ENCODE peak calls at places on chromosomes 6 and 20, in five cellular contexts. K is tibial artery; D is mammary epithelial cell; C is naive thymus-derived CD4-positive, alpha-beta T cell; B is A549. S is an unnamed sample. For H3K9me3, the result is how much of the 10 kb centered on the place peaks cover.

GRCh38 chr6:15264902-15265761 is 19.3 kb downstream of the JARID2 start:
- DNase-seq in K (no peak), D (no peak), C (no peak), B (no peak), S (no peak)

GRCh38 chr20:41380551-41381262 is 14.1 kb upstream of the EMILIN3 start:
- DNase-seq in K (no peak), D (no peak), C (no peak), B (no peak), S (no peak)

GRCh38 chr20:48951041-48951440 is 29.5 kb downstream of the ARFGEF2 start:
- DNase-seq in K (no peak), D (no peak), C (no peak), B (no peak), S (no peak)

GRCh38 chr6:135637701-135638100 is 140.2 kb upstream of the AHI1 start:
- DNase-seq in K (no peak), D (no peak), C (no peak), B (no peak), S (no peak)

GRCh38 chr20:36093025-36093803 is 61.3 kb upstream of the EPB41L1 start:
- DNase-seq in K (peak), D (peak), C (peak), B (no peak), S (peak)

GRCh38 chr6:24910850-24911712 is 24.7 kb downstream of the RIPOR2 start:
- DNase-seq in K (peak), D (peak), C (peak), B (no peak), S (peak)

GRCh38 chr6:111972714-111973678 is 80.9 kb upstream of the CCN6 start:
- DNase-seq in K (peak), D (peak), C (peak), B (peak), S (peak)

GRCh38 chr20:22836877-22837276 is 198.2 kb upstream of the SSTR4 start:
- DNase-seq in K (no peak), D (peak), C (no peak), B (no peak), S (no peak)

GRCh38 chr6:30847421-30847970 is 36.8 kb upstream of the DDR1 start:
- DNase-seq in K (no peak), D (no peak), C (no peak), B (no peak), S (no peak)

GRCh38 chr6:16374796-16375195 is 136.4 kb downstream of the GMPR start:
- DNase-seq in K (no peak), D (no peak), C (no peak), B (no peak), S (no peak)

GRCh38 chr20:23450877-23451276 is 1.8 kb downstream of the CST11 start:
- DNase-seq in K (no peak), D (no peak), C (no peak), B (no peak), S (no peak)

GRCh38 chr20:13659288-13659687 is 20.6 kb upstream of the TASP1 start:
- DNase-seq in K (no peak), D (no peak), C (no peak), B (no peak), S (no peak)

GRCh38 chr6:130138116-130138908 is 84.4 kb downstream of the SAMD3 start:
- DNase-seq in K (no peak), D (no peak), C (no peak), B (no peak), S (no peak)

GRCh38 chr6:66687611-66688140 is 980.6 kb upstream of the EYS start:
- DNase-seq in K (no peak), D (no peak), C (no peak), B (no peak), S (no peak)
- H3K9me3 ChIP-seq in K (under half), D (under half), C (under half), B (under half), S (under half)

GRCh38 chr20:60422848-60423247 is 464.6 kb downstream of the CDH26 start:
- DNase-seq in K (no peak), D (no peak), C (no peak), B (no peak), S (no peak)
- H3K9me3 ChIP-seq in K (under half), D (under half), C (under half), B (under half), S (under half)

DNA sequence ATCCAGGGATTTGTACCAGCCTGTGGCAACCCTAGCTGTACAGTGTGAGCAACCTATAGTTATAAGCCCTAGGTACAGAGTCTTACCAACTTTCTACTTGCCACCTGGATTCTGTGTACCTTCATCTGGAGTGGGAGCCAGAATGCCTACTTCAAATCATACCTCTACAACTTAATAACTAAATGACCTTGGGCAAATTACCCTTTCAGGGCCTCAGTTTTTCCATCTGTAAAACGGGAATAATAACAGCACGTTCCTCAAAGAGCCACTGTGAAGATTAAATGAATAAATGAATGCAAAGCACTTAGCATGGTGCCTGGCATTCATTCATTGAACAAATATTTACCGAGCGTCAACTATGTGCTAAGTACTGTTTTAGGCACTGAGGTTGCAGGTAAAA is 50.7 kb upstream of the FAM210B start:
- DNase-seq in K (no peak), D (no peak), C (no peak), B (no peak), S (no peak)
- H3K9me3 ChIP-seq in K (under half), D (under half), C (under half), B (under half), S (under half)

DNA sequence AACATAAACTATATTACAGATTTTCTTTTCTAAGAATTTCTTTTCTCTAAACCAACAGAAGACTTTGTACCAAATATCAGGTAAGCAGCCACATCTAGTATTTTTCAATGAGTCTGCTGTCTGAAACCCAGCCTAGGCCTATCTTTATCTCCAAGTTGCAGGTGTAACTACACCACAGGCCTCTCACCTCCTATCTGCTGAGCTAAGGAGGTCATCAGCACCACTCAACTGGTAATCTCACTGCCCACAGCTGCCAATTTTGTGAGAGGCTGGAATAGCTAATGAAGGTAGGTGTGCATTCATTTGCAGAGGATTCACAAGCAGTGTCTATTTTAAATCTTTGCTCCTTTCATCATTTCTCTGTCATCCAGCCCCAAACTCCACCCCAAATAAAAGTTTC is 584.8 kb downstream of the HDGFL1 start:
- DNase-seq in K (no peak), D (no peak), C (no peak), B (no peak), S (no peak)
- H3K9me3 ChIP-seq in K (under half), D (under half), C (under half), B (under half), S (under half)